ENCODE peak calls at places on chromosomes 7 and 10, in seven cellular contexts. One of them, this sample, is unnamed. For H3K9me3, the result is how much of the 10 kb centered on the place peaks cover.

GRCh38 chr10:68348265-68348741 is 15.6 kb upstream of the PBLD start:
- DNase-seq in H1: no peak
- DNase-seq in IMR-90: peak
- DNase-seq in SK-N-SH: peak
- DNase-seq in K562: peak
- DNase-seq in HepG2: peak
- DNase-seq in GM12878: no peak
- DNase-seq in this sample: peak

GRCh38 chr7:151249732-151250072 is 1.2 kb upstream of the SMARCD3 start:
- DNase-seq in H1: no peak
- DNase-seq in IMR-90: peak
- DNase-seq in SK-N-SH: peak
- DNase-seq in K562: peak
- DNase-seq in HepG2: no peak
- DNase-seq in GM12878: no peak
- DNase-seq in this sample: peak

GRCh38 chr7:6530626-6531491 is 20.4 kb downstream of the GRID2IP start:
- DNase-seq in H1: no peak
- DNase-seq in IMR-90: no peak
- DNase-seq in SK-N-SH: peak
- DNase-seq in K562: peak
- DNase-seq in HepG2: no peak
- DNase-seq in GM12878: no peak
- DNase-seq in this sample: no peak

GRCh38 chr10:27225642-27226257 is 14.8 kb downstream of the ACBD5 start:
- DNase-seq in H1: no peak
- DNase-seq in IMR-90: no peak
- DNase-seq in SK-N-SH: no peak
- DNase-seq in K562: no peak
- DNase-seq in HepG2: no peak
- DNase-seq in GM12878: no peak
- DNase-seq in this sample: no peak

GRCh38 chr10:5502903-5503835 is 3.8 kb upstream of the CALML5 start:
- DNase-seq in H1: no peak
- DNase-seq in IMR-90: no peak
- DNase-seq in SK-N-SH: no peak
- DNase-seq in K562: no peak
- DNase-seq in HepG2: no peak
- DNase-seq in GM12878: no peak
- DNase-seq in this sample: no peak

GRCh38 chr10:119701861-119702260 is 24.0 kb upstream of the INPP5F start:
- DNase-seq in H1: no peak
- DNase-seq in IMR-90: peak
- DNase-seq in SK-N-SH: no peak
- DNase-seq in K562: no peak
- DNase-seq in HepG2: peak
- DNase-seq in GM12878: no peak
- DNase-seq in this sample: no peak

GRCh38 chr7:104971290-104972071 is 42.5 kb upstream of the KMT2E start:
- DNase-seq in H1: no peak
- DNase-seq in IMR-90: peak
- DNase-seq in SK-N-SH: no peak
- DNase-seq in K562: no peak
- DNase-seq in HepG2: peak
- DNase-seq in GM12878: no peak
- DNase-seq in this sample: no peak

GRCh38 chr7:90760892-90761291 is 164.8 kb downstream of the CDK14 start:
- DNase-seq in H1: no peak
- DNase-seq in IMR-90: no peak
- DNase-seq in SK-N-SH: peak
- DNase-seq in K562: no peak
- DNase-seq in HepG2: no peak
- DNase-seq in GM12878: no peak
- DNase-seq in this sample: no peak

GRCh38 chr7:64874562-64875250 is 28.4 kb upstream of the ZNF273 start:
- DNase-seq in H1: no peak
- DNase-seq in IMR-90: no peak
- DNase-seq in SK-N-SH: peak
- DNase-seq in K562: no peak
- DNase-seq in HepG2: no peak
- DNase-seq in GM12878: no peak
- DNase-seq in this sample: no peak

GRCh38 chr10:61662794-61663259 is at the start of gene CABCOCO1:
- DNase-seq in H1: peak
- DNase-seq in IMR-90: peak
- DNase-seq in SK-N-SH: peak
- DNase-seq in K562: no peak
- DNase-seq in HepG2: no peak
- DNase-seq in GM12878: no peak
- DNase-seq in this sample: peak

GRCh38 chr10:3068968-3069737 is 1.8 kb downstream of the PFKP start:
- DNase-seq in H1: no peak
- DNase-seq in IMR-90: peak
- DNase-seq in SK-N-SH: peak
- DNase-seq in K562: peak
- DNase-seq in HepG2: no peak
- DNase-seq in GM12878: no peak
- DNase-seq in this sample: no peak

GRCh38 chr10:114648368-114648767 is 9.7 kb downstream of the ABLIM1 start:
- DNase-seq in H1: no peak
- DNase-seq in IMR-90: peak
- DNase-seq in SK-N-SH: no peak
- DNase-seq in K562: no peak
- DNase-seq in HepG2: peak
- DNase-seq in GM12878: no peak
- DNase-seq in this sample: peak

GRCh38 chr10:5940807-5941218 is 36.5 kb downstream of the IL15RA start:
- DNase-seq in H1: no peak
- DNase-seq in IMR-90: no peak
- DNase-seq in SK-N-SH: no peak
- DNase-seq in K562: peak
- DNase-seq in HepG2: no peak
- DNase-seq in GM12878: no peak
- DNase-seq in this sample: no peak

GRCh38 chr7:128259131-128260056 is 18.3 kb downstream of the LEP start:
- DNase-seq in H1: no peak
- DNase-seq in IMR-90: peak
- DNase-seq in SK-N-SH: no peak
- DNase-seq in K562: no peak
- DNase-seq in HepG2: no peak
- DNase-seq in GM12878: no peak
- DNase-seq in this sample: no peak

GRCh38 chr7:155576900-155577508 is 30.6 kb upstream of the CNPY1 start:
- DNase-seq in H1: no peak
- DNase-seq in IMR-90: no peak
- DNase-seq in SK-N-SH: no peak
- DNase-seq in K562: no peak
- DNase-seq in HepG2: no peak
- DNase-seq in GM12878: no peak
- DNase-seq in this sample: no peak

GRCh38 chr7:47577351-47577919 is 4.5 kb downstream of the TNS3 start:
- DNase-seq in H1: no peak
- DNase-seq in IMR-90: no peak
- DNase-seq in SK-N-SH: no peak
- DNase-seq in K562: no peak
- DNase-seq in HepG2: no peak
- DNase-seq in GM12878: no peak
- DNase-seq in this sample: no peak

GRCh38 chr10:968546-969199 is 19.6 kb upstream of the GTPBP4 start:
- DNase-seq in H1: no peak
- DNase-seq in IMR-90: no peak
- DNase-seq in SK-N-SH: no peak
- DNase-seq in K562: no peak
- DNase-seq in HepG2: no peak
- DNase-seq in GM12878: no peak
- DNase-seq in this sample: no peak

GRCh38 chr7:108423089-108423989 is 32.9 kb downstream of the NRCAM start:
- DNase-seq in H1: no peak
- DNase-seq in IMR-90: no peak
- DNase-seq in SK-N-SH: no peak
- DNase-seq in K562: no peak
- DNase-seq in HepG2: no peak
- DNase-seq in GM12878: no peak
- DNase-seq in this sample: no peak

GRCh38 chr10:16639457-16639856 is 117.8 kb upstream of the C1QL3 start:
- DNase-seq in H1: no peak
- DNase-seq in IMR-90: no peak
- DNase-seq in SK-N-SH: no peak
- DNase-seq in K562: no peak
- DNase-seq in HepG2: no peak
- DNase-seq in GM12878: no peak
- DNase-seq in this sample: no peak

GRCh38 chr10:16643502-16643901 is 121.8 kb upstream of the C1QL3 start:
- DNase-seq in H1: no peak
- DNase-seq in IMR-90: no peak
- DNase-seq in SK-N-SH: no peak
- DNase-seq in K562: no peak
- DNase-seq in HepG2: no peak
- DNase-seq in GM12878: no peak
- DNase-seq in this sample: no peak

GRCh38 chr10:16646474-16647059 is 124.9 kb upstream of the C1QL3 start:
- DNase-seq in H1: no peak
- DNase-seq in IMR-90: no peak
- DNase-seq in SK-N-SH: no peak
- DNase-seq in K562: no peak
- DNase-seq in HepG2: no peak
- DNase-seq in GM12878: peak
- DNase-seq in this sample: no peak

GRCh38 chr10:16640153-16640552 is 118.5 kb upstream of the C1QL3 start:
- DNase-seq in H1: no peak
- DNase-seq in IMR-90: no peak
- DNase-seq in SK-N-SH: no peak
- DNase-seq in K562: no peak
- DNase-seq in HepG2: no peak
- DNase-seq in GM12878: no peak
- DNase-seq in this sample: no peak

DNA sequence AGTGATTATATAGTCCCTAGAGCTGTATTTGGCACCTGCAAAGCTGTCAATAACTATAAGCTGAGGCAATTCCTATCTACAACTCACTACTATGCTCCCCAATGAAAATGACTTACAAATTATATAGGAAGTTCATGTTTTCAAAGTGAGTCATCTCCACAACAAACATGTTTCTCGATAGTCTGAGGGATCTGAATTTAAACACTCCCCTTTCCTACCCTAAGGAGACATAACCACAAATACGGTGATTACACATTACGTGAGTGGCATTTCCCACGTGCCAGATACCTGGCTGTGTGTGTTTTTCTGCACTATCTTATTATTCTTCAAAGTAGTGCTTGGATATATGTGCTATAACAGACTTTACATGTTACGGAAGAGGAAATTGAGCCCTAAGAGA is 122.5 kb upstream of the C1QL3 start:
- DNase-seq in H1: no peak
- DNase-seq in IMR-90: peak
- DNase-seq in SK-N-SH: no peak
- DNase-seq in K562: no peak
- DNase-seq in HepG2: no peak
- DNase-seq in GM12878: no peak
- DNase-seq in this sample: no peak
- TF ChIP-seq USF2 in H1: no peak
- TF ChIP-seq USF2 in IMR-90: no peak
- TF ChIP-seq USF2 in SK-N-SH: no peak
- TF ChIP-seq USF2 in K562: no peak
- TF ChIP-seq USF2 in HepG2: no peak
- TF ChIP-seq USF2 in GM12878: no peak
- TF ChIP-seq USF2 in this sample: no peak

DNA sequence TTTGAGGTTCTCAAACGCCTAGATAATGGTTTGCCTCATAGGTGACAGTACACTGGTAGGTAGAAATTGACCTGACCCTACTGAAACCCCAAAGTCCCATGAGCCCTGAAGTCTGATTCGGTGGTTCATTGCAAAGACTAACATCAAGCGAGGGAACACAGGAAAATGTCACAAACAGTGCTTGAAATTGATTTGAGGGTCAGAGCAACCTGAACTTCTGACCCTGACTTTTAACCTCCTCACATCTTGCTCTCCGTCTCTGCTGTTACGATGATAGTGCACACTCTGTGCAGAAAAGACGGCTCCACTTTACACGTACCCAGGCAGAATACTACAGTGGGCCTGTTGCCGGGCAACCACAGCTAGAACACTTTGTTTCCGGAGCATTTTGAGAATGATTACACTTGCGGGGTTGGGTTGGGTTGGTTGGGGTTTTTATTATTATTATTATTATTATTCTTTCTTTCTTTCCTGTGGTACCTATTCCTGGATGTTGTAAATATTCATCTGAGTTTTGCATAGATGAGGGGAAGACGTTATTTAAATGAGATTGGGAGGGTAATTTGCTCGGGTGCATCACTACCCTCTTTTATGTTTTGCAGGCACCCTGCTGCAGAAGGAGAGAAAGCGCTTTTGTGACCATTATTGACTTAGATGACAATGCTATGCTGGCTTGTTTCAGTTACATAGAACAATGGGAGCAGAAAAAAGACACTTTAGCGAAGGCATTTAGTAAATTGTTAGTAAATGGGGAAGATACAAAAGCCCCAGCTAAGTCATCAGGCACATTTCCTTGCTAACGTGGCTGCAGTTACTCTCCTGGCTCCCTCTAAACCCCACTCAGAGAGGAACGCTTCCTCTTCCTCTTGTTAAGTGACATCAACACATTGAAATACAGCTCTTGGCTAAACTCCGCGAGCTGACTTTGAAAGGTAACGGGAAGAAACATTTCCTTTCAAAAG is 438.2 kb upstream of the NRP1 start:
- DNase-seq in H1: peak
- DNase-seq in IMR-90: no peak
- DNase-seq in SK-N-SH: no peak
- DNase-seq in K562: no peak
- DNase-seq in HepG2: no peak
- DNase-seq in GM12878: no peak
- DNase-seq in this sample: no peak
- H3K9me3 ChIP-seq in H1: under half
- H3K9me3 ChIP-seq in IMR-90: under half
- H3K9me3 ChIP-seq in SK-N-SH: under half
- H3K9me3 ChIP-seq in K562: under half
- H3K9me3 ChIP-seq in HepG2: under half
- H3K9me3 ChIP-seq in GM12878: under half
- H3K9me3 ChIP-seq in this sample: under half

GRCh38 chr7:133484135-133484534 is 231.3 kb downstream of the EXOC4 start:
- DNase-seq in H1: no peak
- DNase-seq in IMR-90: no peak
- DNase-seq in SK-N-SH: no peak
- DNase-seq in K562: no peak
- DNase-seq in HepG2: no peak
- DNase-seq in GM12878: no peak
- DNase-seq in this sample: no peak
- TF ChIP-seq USF2 in H1: no peak
- TF ChIP-seq USF2 in IMR-90: no peak
- TF ChIP-seq USF2 in SK-N-SH: no peak
- TF ChIP-seq USF2 in K562: no peak
- TF ChIP-seq USF2 in HepG2: no peak
- TF ChIP-seq USF2 in GM12878: no peak
- TF ChIP-seq USF2 in this sample: no peak

DNA sequence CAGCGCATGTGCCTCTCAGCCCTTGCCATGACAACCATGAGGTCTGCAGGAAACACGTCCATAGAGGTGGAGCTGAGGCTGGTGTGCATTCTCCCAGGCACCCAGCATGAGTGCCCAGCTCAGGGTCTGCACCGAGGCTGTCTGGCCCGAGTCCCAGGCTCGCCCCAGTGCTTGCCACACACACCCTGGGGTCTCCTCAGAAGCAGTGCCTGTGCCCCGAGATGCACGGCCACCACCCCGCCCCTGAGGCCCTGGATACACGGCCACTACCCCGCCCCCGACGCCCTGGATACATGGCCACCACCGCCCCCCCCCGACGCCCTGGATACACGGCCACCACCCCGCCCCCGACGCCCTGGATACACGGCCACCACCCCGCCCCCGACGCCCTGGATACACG is 529.7 kb downstream of the DNAJB6 start:
- DNase-seq in H1: no peak
- DNase-seq in IMR-90: no peak
- DNase-seq in SK-N-SH: no peak
- DNase-seq in K562: no peak
- DNase-seq in HepG2: no peak
- DNase-seq in GM12878: no peak
- DNase-seq in this sample: no peak
- H3K9me3 ChIP-seq in H1: under half
- H3K9me3 ChIP-seq in IMR-90: half or more
- H3K9me3 ChIP-seq in SK-N-SH: under half
- H3K9me3 ChIP-seq in K562: under half
- H3K9me3 ChIP-seq in HepG2: under half
- H3K9me3 ChIP-seq in GM12878: under half
- H3K9me3 ChIP-seq in this sample: under half

This sample was measured in A549.